ENCODE peak calls at places on chromosomes 1 and 21, in ten cellular contexts. J is stomach, O is sigmoid colon, Z is transverse colon, Q is GM23338, Y is Panc1, T is suprapubic skin, I is vagina, X is prostate gland, M is endothelial cell of umbilical vein. K is an unnamed sample.

GRCh38 chr1:209427277-209427676 is 156.2 kb upstream of the CAMK1G start:
- DNase-seq in J (no peak), O (no peak), Z (no peak), Q (no peak), Y (no peak), T (no peak), I (no peak), X (no peak), M (no peak), K (no peak)

GRCh38 chr1:46635205-46635604 is 18.6 kb upstream of the MOB3C start:
- DNase-seq in J (no peak), O (no peak), Z (no peak), Q (no peak), Y (no peak), T (no peak), I (no peak), X (no peak), M (no peak), K (no peak)

GRCh38 chr1:231702804-231703203 is 76.2 kb downstream of the DISC1 start:
- DNase-seq in J (no peak), O (no peak), Z (no peak), Q (no peak), Y (no peak), T (no peak), I (no peak), X (no peak), M (no peak), K (no peak)

GRCh38 chr1:6271554-6271953 is 10.7 kb upstream of the GPR153 start:
- DNase-seq in J (no peak), O (no peak), Z (peak; percentile 58), Q (no peak), Y (no peak), T (no peak), I (no peak), X (no peak), M (no peak), K (no peak)

GRCh38 chr1:173482683-173483082 is 5.5 kb downstream of the PRDX6 start:
- DNase-seq in J (no peak), O (no peak), Z (no peak), Q (no peak), Y (no peak), T (no peak), I (no peak), X (no peak), M (no peak), K (no peak)

GRCh38 chr1:2525896-2526823 is at the start of gene PANK4:
- DNase-seq in J (peak; percentile 95), O (peak; percentile 96), Z (peak; percentile 92), Q (peak; percentile 97), Y (no peak), T (peak; percentile 92), I (no peak), X (peak; percentile 92), M (peak; percentile 84), K (peak; percentile 80)

GRCh38 chr1:114540202-114540601 is 29.2 kb upstream of the TRIM33 start:
- DNase-seq in J (no peak), O (no peak), Z (no peak), Q (no peak), Y (no peak), T (no peak), I (no peak), X (no peak), M (no peak), K (no peak)

GRCh38 chr1:101683561-101683960 is 313.2 kb downstream of the OLFM3 start:
- DNase-seq in J (no peak), O (no peak), Z (no peak), Q (no peak), Y (no peak), T (no peak), I (no peak), X (no peak), M (no peak), K (no peak)

GRCh38 chr21:25385912-25386474 is 221.3 kb downstream of the MRPL39 start:
- DNase-seq in J (peak; percentile 38), O (no peak), Z (no peak), Q (peak; percentile 90), Y (peak; percentile 30), T (no peak), I (no peak), X (peak; percentile 8), M (peak; percentile 50), K (no peak)

GRCh38 chr21:42236014-42236413 is 17.1 kb downstream of the ABCG1 start:
- DNase-seq in J (peak; percentile 52), O (no peak), Z (no peak), Q (no peak), Y (no peak), T (no peak), I (no peak), X (no peak), M (no peak), K (no peak)

GRCh38 chr1:7284839-7285435 is 486.2 kb upstream of the VAMP3 start:
- DNase-seq in J (no peak), O (no peak), Z (no peak), Q (no peak), Y (no peak), T (no peak), I (no peak), X (no peak), M (no peak), K (no peak)

GRCh38 chr21:35963920-35964451 is 96.3 kb downstream of the SETD4 start:
- DNase-seq in J (no peak), O (no peak), Z (no peak), Q (peak; percentile 66), Y (no peak), T (no peak), I (no peak), X (no peak), M (no peak), K (no peak)
- TF ChIP-seq POLR2AphosphoS5 in J (no peak), O (no peak), Z (no peak), Q (no peak), Y (no peak), T (no peak), I (no peak), X (no peak), M (no peak), K (no peak)

DNA sequence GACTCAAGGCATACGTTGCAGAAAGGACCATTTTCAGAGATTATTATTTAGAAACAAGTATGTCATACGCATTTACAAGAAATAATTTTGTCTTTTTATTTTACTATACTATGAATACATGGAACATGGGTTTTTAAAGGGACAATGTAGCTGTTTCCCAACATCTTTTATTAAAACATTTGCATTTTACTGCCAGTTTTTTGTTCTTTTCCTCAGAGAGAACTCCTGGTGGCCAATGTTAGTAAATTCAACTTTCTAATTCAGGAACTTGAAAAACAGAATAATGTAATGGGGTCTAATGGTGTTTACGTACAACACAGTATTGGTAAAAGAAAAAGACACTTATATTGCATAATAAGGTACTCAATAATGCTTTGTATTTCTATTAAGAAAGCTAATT is 14.9 kb downstream of the PRDM2 start:
- DNase-seq in J (no peak), O (no peak), Z (no peak), Q (peak; percentile 18), Y (no peak), T (no peak), I (no peak), X (no peak), M (no peak), K (no peak)
- TF ChIP-seq CTCF in J (no peak), O (no peak), Z (peak; percentile 27), Q (no peak), Y (peak; percentile 9), T (no peak), I (no peak), X (no peak), M (no peak), K (no peak)

GRCh38 chr1:201463071-201463552 is 5.9 kb downstream of the PHLDA3 start:
- DNase-seq in J (no peak), O (no peak), Z (no peak), Q (peak; percentile 54), Y (no peak), T (no peak), I (no peak), X (no peak), M (no peak), K (no peak)

GRCh38 chr1:201460783-201461182 is 8.2 kb downstream of the PHLDA3 start:
- DNase-seq in J (no peak), O (no peak), Z (no peak), Q (no peak), Y (no peak), T (no peak), I (no peak), X (no peak), M (no peak), K (no peak)

GRCh38 chr1:201459775-201460174 is 9.2 kb downstream of the PHLDA3 start:
- DNase-seq in J (no peak), O (no peak), Z (no peak), Q (no peak), Y (no peak), T (no peak), I (no peak), X (no peak), M (no peak), K (no peak)

GRCh38 chr1:201461783-201462441 is 7.1 kb downstream of the PHLDA3 start:
- DNase-seq in J (peak; percentile 67), O (peak; percentile 96), Z (peak; percentile 69), Q (no peak), Y (peak; percentile 71), T (peak; percentile 94), I (no peak), X (peak; percentile 84), M (peak; percentile 61), K (no peak)

GRCh38 chr1:201461193-201461657 is 7.8 kb downstream of the PHLDA3 start:
- DNase-seq in J (peak; percentile 61), O (peak; percentile 91), Z (peak; percentile 47), Q (no peak), Y (peak; percentile 92), T (peak; percentile 83), I (no peak), X (peak; percentile 91), M (peak; percentile 82), K (no peak)
- TF ChIP-seq POLR2AphosphoS5 in J (peak; percentile 88), O (peak; percentile 91), Z (peak; percentile 83), Q (no peak), Y (no peak), T (no peak), I (peak; percentile 92), X (peak; percentile 99), M (no peak), K (no peak)

GRCh38 chr1:19229828-19230325 is 19.8 kb upstream of the UBR4 start:
- DNase-seq in J (no peak), O (no peak), Z (no peak), Q (no peak), Y (no peak), T (no peak), I (no peak), X (peak; percentile 16), M (no peak), K (no peak)
- TF ChIP-seq CTCF in J (no peak), O (no peak), Z (no peak), Q (no peak), Y (no peak), T (no peak), I (no peak), X (no peak), M (no peak), K (no peak)

GRCh38 chr1:18632218-18632588 is 1.6 kb downstream of the PAX7 start:
- DNase-seq in J (no peak), O (no peak), Z (no peak), Q (peak; percentile 70), Y (no peak), T (no peak), I (no peak), X (no peak), M (no peak), K (no peak)
- TF ChIP-seq POLR2AphosphoS5 in J (no peak), O (no peak), Z (no peak), Q (no peak), Y (no peak), T (no peak), I (no peak), X (no peak), M (no peak), K (no peak)

GRCh38 chr1:40273547-40274166 is 15.6 kb downstream of the ZMPSTE24 start:
- DNase-seq in J (no peak), O (no peak), Z (no peak), Q (no peak), Y (no peak), T (no peak), I (no peak), X (no peak), M (no peak), K (no peak)
- TF ChIP-seq CTCF in J (no peak), O (no peak), Z (no peak), Q (no peak), Y (no peak), T (no peak), I (no peak), X (no peak), M (no peak), K (no peak)

K was measured in HL-60.